ENCODE peak calls at places on chromosome 10, in ten cellular contexts. W, A, S, E, G, Y, I, B, P and H are unnamed samples.

GRCh38 chr10:30216811-30217210 is 132.3 kb downstream of the MTPAP start:
- DNase-seq in W (no peak), A (no peak), S (no peak), E (no peak), G (no peak), Y (no peak), I (no peak), B (no peak), P (no peak), H (no peak)

GRCh38 chr10:132368881-132369635 is 27.9 kb upstream of the PWWP2B start:
- DNase-seq in W (no peak), A (peak; percentile 10), S (no peak), E (no peak), G (no peak), Y (peak; percentile 14), I (no peak), B (peak; percentile 69), P (no peak), H (no peak)

GRCh38 chr10:12854988-12855387 is 146.5 kb downstream of the CCDC3 start:
- DNase-seq in W (no peak), A (no peak), S (no peak), E (no peak), G (no peak), Y (no peak), I (no peak), B (no peak), P (no peak), H (no peak)

GRCh38 chr10:56095506-56096225 is 265.4 kb downstream of the ZWINT start:
- DNase-seq in W (no peak), A (peak; percentile 35), S (peak; percentile 35), E (no peak), G (no peak), Y (no peak), I (no peak), B (no peak), P (no peak), H (no peak)

GRCh38 chr10:86053675-86054074 is 312.9 kb downstream of the GRID1 start:
- DNase-seq in W (no peak), A (no peak), S (no peak), E (no peak), G (no peak), Y (no peak), I (no peak), B (no peak), P (no peak), H (no peak)

GRCh38 chr10:79139124-79139835 is 70.5 kb downstream of the ZMIZ1 start:
- DNase-seq in W (no peak), A (no peak), S (no peak), E (no peak), G (peak; percentile 92), Y (peak; percentile 79), I (peak; percentile 45), B (peak; percentile 97), P (no peak), H (no peak)

GRCh38 chr10:133177380-133178157 is 17.6 kb downstream of the KNDC1 start:
- DNase-seq in W (no peak), A (no peak), S (no peak), E (no peak), G (no peak), Y (no peak), I (no peak), B (no peak), P (no peak), H (no peak)

GRCh38 chr10:121681171-121681752 is 83.0 kb upstream of the FGFR2 start:
- DNase-seq in W (no peak), A (no peak), S (no peak), E (no peak), G (no peak), Y (no peak), I (no peak), B (no peak), P (no peak), H (no peak)

GRCh38 chr10:62851449-62851848 is 35.3 kb upstream of the EGR2 start:
- DNase-seq in W (no peak), A (no peak), S (no peak), E (no peak), G (peak; percentile 42), Y (no peak), I (peak; percentile 10), B (peak; percentile 1), P (peak; percentile 52), H (no peak)

DNA sequence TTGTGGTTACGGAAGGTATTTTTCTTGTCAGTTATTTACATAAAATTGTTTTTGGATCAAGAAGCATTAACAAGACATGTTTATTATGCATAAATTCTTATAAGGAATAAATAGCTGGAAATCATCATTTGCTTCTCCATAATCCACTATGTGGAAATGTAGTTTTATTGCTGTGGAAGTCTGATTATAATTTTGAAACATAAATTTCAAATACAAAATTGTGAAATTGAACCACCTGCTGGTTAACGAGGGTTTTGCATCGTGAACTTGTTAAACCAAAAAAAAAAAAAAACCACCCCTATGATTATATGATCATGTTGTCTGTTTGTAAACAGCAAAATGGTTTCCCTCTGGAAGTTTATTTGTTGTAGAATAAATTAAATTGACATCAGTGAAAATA is 25.9 kb downstream of the ABRAXAS2 start:
- DNase-seq in W (peak; percentile 29), A (no peak), S (no peak), E (no peak), G (peak; percentile 47), Y (no peak), I (no peak), B (peak; percentile 14), P (no peak), H (no peak)
- TF ChIP-seq CTCF in W (no peak), A (peak; percentile 61), S (peak; percentile 53), E (peak; percentile 61), G (no peak), Y (peak; percentile 60), I (peak; percentile 61), B (peak; percentile 47), P (peak; percentile 68), H (no peak)

GRCh38 chr10:22990443-22990842 is 62.6 kb downstream of the ARMC3 start:
- DNase-seq in W (no peak), A (no peak), S (no peak), E (no peak), G (no peak), Y (no peak), I (no peak), B (no peak), P (no peak), H (no peak)

GRCh38 chr10:22992075-22992474 is 64.2 kb downstream of the ARMC3 start:
- DNase-seq in W (peak; percentile 32), A (no peak), S (no peak), E (no peak), G (no peak), Y (no peak), I (no peak), B (no peak), P (no peak), H (peak; percentile 13)

GRCh38 chr10:22988581-22989360 is 60.9 kb downstream of the ARMC3 start:
- DNase-seq in W (peak; percentile 58), A (no peak), S (no peak), E (peak; percentile 44), G (peak; percentile 73), Y (no peak), I (peak; percentile 56), B (peak; percentile 47), P (no peak), H (peak; percentile 25)

GRCh38 chr10:22984066-22984465 is 56.2 kb downstream of the ARMC3 start:
- DNase-seq in W (no peak), A (no peak), S (no peak), E (no peak), G (peak; percentile 32), Y (no peak), I (no peak), B (no peak), P (no peak), H (no peak)

DNA sequence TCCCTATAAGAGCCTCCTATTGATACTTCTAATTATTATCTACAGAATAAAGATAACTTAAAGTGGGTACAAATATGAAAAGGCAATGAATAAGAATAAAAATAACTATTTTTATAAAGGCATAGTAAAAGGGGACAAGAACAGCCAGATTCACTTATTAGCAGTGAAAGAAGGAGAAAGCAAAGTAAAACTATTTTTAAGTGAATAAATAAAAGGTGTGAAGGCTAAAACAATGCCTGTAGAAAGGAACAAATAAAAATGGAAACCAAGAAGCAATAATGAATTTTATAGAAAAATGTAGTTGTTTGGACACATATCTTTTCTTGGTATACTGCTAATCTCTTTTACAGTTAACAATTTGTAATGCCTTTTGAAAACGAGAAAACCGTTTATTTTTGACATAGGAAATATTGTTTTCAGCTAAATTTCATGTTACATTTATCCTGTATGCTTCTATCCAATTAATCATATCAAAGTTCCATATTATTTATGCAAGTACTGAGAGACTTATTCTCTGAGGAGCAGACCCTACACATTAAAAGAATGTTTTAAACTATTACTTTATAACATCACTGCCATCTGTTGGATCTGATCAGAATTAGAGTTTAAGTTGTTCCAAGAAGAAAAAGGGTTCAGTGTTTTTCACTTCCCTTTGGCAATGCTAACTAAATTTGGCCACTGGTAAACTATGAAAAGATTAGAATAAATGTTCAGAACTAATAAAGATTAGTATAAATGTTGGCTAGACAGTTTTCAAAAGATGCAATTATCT is 59.1 kb downstream of the ARMC3 start:
- DNase-seq in W (peak; percentile 22), A (no peak), S (no peak), E (peak; percentile 3), G (peak; percentile 70), Y (no peak), I (no peak), B (peak; percentile 38), P (no peak), H (peak; percentile 24)
- TF ChIP-seq CTCF in W (no peak), A (peak; percentile 41), S (peak; percentile 45), E (peak; percentile 18), G (peak; percentile 42), Y (peak; percentile 38), I (peak; percentile 21), B (peak; percentile 48), P (peak; percentile 54), H (peak; percentile 5)

GRCh38 chr10:1074748-1075358 is 18.7 kb downstream of the WDR37 start:
- DNase-seq in W (no peak), A (no peak), S (peak; percentile 90), E (no peak), G (peak; percentile 42), Y (no peak), I (no peak), B (no peak), P (no peak), H (no peak)
- TF ChIP-seq CTCF in W (no peak), A (no peak), S (peak; percentile 32), E (peak; percentile 28), G (peak; percentile 49), Y (peak; percentile 26), I (peak; percentile 28), B (peak; percentile 19), P (peak; percentile 51), H (peak; percentile 38)

DNA sequence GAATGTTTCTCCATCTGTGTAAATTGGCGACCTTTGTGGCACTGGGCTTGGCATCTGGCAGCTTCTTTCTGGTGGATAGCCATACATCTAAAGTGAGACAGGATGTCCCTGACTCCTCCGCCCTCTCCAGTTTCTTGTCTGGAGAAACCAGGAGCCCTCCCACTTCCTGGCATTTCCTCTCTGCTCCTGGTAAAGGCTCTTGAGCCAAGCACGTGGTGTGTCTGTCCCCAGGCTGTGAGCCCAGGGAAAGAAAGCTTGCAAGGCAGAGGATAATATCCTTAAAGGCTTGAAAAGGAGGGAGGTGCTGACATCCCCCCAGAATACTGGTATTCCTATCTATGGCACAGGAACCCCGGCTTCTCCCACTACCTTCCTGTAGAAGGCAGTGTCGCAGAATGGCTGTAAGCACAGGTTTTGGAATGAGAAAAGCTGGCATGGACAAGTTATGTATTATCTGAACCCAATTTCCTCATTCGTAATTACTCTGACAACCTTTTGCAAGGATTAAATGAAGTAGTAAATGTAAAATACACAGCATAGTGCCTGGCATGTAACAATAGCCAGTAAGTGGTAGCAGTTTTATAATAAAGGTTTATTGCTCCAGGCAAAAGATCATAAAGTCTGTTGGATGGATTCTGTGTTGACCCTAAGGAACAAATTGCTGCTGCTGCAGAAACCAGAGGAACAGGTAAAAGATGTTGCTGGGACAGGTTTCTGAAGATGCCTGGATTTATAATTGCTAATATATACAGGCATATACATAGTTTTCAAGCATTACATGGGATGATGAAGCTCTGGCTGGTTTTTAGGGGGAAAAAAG is 11.8 kb upstream of the ACSL5 start:
- DNase-seq in W (no peak), A (no peak), S (peak; percentile 72), E (peak; percentile 8), G (peak; percentile 38), Y (no peak), I (peak; percentile 70), B (peak; percentile 37), P (peak; percentile 43), H (no peak)
- TF ChIP-seq CTCF in W (no peak), A (no peak), S (peak; percentile 17), E (no peak), G (peak; percentile 12), Y (no peak), I (no peak), B (no peak), P (no peak), H (no peak)